ENCODE peak calls at places on chromosomes 13 and 19, in six cellular contexts. U, G, R, C, Y and I are unnamed samples. For H3K36me3, the result is how much of the 10 kb centered on the place peaks cover.

GRCh38 chr13:46361535-46361934 is 25.5 kb downstream of the RUBCNL start:
- DNase-seq in U (no peak), G (no peak), R (peak), C (no peak), Y (no peak), I (no peak)

GRCh38 chr13:27869436-27870090 is 50.2 kb upstream of the PDX1 start:
- DNase-seq in U (no peak), G (peak), R (no peak), C (no peak), Y (no peak), I (no peak)

GRCh38 chr19:5293607-5294089 is 47.0 kb downstream of the PTPRS start:
- DNase-seq in U (peak), G (no peak), R (no peak), C (peak), Y (no peak), I (no peak)

GRCh38 chr13:113169277-113170272 is 11.1 kb downstream of the PROZ start:
- DNase-seq in U (no peak), G (peak), R (no peak), C (no peak), Y (no peak), I (no peak)

GRCh38 chr19:35734889-35735288 is 7.4 kb downstream of the IGFLR1 start:
- DNase-seq in U (no peak), G (no peak), R (no peak), C (no peak), Y (no peak), I (no peak)

GRCh38 chr13:84870190-84870589 is 929.0 kb downstream of the SLITRK6 start:
- DNase-seq in U (no peak), G (peak), R (no peak), C (no peak), Y (no peak), I (no peak)

GRCh38 chr13:107275945-107276614 is 708.1 kb upstream of the ARGLU1 start:
- DNase-seq in U (no peak), G (no peak), R (no peak), C (no peak), Y (no peak), I (no peak)

GRCh38 chr13:31310781-31311180 is 111.0 kb downstream of the B3GLCT start:
- DNase-seq in U (no peak), G (no peak), R (no peak), C (no peak), Y (peak), I (no peak)

GRCh38 chr13:104143760-104144406 is 1077.7 kb upstream of the SLC10A2 start:
- DNase-seq in U (no peak), G (no peak), R (no peak), C (no peak), Y (no peak), I (no peak)

GRCh38 chr13:79185580-79185979 is 220.5 kb downstream of the RBM26 start:
- DNase-seq in U (no peak), G (peak), R (no peak), C (no peak), Y (no peak), I (no peak)

GRCh38 chr13:36131215-36131930 is at the start of gene DCLK1:
- DNase-seq in U (peak), G (no peak), R (peak), C (peak), Y (peak), I (peak)

GRCh38 chr13:94228781-94229180 is 250.7 kb downstream of the DCT start:
- DNase-seq in U (no peak), G (no peak), R (no peak), C (no peak), Y (no peak), I (no peak)

GRCh38 chr19:35689836-35690235 is 14.5 kb upstream of the ZBTB32 start:
- DNase-seq in U (no peak), G (no peak), R (no peak), C (no peak), Y (no peak), I (no peak)

GRCh38 chr13:61810065-61810464 is 394.4 kb upstream of the PCDH20 start:
- DNase-seq in U (no peak), G (no peak), R (no peak), C (no peak), Y (no peak), I (no peak)

GRCh38 chr13:22103628-22104027 is 432.8 kb downstream of the FGF9 start:
- DNase-seq in U (no peak), G (no peak), R (no peak), C (no peak), Y (no peak), I (no peak)

GRCh38 chr13:99237981-99238662 is 20.1 kb downstream of the GPR18 start:
- DNase-seq in U (no peak), G (no peak), R (no peak), C (no peak), Y (no peak), I (no peak)

DNA sequence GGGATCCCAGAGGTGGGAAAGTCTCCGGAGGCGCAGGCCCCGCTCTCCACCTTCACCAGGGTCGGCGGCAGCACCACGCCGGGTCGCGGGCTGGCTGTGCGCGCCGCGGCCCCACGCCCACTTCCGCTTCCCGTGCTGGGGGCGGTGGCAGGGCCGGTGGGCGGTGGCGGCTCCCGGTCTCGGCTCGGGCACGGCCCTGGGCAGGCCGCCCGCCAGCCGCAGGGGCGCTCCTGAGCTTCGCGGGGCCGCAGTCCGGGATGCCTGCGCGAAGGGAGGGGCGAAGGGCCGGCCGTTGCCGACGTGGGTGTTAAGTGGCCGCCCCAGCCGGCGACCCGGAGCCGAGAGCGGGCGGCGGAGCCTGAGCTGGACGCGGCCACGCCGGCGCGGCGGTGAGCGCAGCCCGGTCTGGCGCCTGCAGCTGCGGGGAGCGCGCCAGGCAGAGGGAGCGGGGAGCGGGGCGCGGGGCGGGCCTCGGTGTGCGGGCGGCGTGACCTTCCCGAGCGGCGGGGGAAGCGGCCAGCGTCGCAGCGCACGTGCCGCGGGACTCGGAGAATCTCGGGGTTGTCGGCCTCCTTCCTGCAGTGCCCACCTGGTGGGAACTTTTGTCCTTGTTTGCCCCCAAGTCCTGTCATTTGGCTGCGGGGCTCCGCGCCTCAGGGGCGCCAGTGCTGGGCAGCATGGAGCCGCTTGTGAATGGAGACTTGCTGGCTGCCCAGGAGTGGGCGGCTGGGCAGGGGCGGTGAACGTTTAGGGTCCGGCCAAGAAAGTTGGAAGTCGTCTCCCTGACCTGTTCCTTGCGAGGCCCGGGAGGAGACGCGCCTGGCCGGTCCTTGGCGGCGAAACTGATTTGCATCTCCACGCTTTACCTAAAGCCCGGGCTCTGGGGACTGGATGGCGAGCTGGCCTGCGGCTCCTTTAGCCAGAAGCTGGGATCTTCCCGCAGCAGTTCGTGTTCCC is at the start of gene SLC25A15:
- DNase-seq in U (peak), G (peak), R (peak), C (peak), Y (peak), I (peak)
- TF ChIP-seq CTCF in U (no peak), G (peak), R (peak), C (no peak), Y (peak), I (no peak)

GRCh38 chr19:49127674-49128544 is 8.6 kb downstream of the PPFIA3 start:
- DNase-seq in U (peak), G (peak), R (peak), C (peak), Y (peak), I (peak)
- H3K27ac ChIP-seq in U (peak), G (peak), R (no peak), C (peak), Y (peak), I (peak)

GRCh38 chr19:38195237-38195636 is 28.8 kb downstream of the DPF1 start:
- DNase-seq in U (no peak), G (no peak), R (no peak), C (no peak), Y (no peak), I (no peak)
- H3K36me3 ChIP-seq in U (under half), G (under half), R (under half), C (half or more), Y (under half), I (under half)

DNA sequence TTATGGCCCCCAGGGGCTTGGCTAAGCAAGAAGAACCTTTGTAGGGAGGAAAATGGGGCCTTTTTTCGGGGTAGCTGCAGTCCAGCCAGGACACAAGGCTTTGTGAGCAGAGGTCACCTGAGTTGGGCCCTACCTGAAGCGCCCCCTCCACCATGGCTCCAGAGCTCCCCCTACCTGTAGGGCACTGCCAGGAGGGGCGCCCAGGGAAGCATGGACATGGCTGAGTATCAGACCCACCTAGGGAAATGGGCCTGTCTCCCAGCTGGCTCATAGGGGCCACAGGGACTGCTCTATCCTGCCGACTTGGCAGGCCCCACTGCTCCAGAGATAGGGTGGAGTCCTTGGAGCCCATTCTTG is 9.0 kb upstream of the CEBPA start:
- DNase-seq in U (no peak), G (no peak), R (no peak), C (no peak), Y (no peak), I (no peak)
- TF ChIP-seq CTCF in U (no peak), G (peak), R (no peak), C (no peak), Y (peak), I (no peak)